ENCODE peak calls at places on chromosomes 2 and 18, in five cellular contexts. F is heart left ventricle, T is lung, M is neural progenitor cell, H is Panc1. B is an unnamed sample.

GRCh38 chr18:8176105-8176504 is 433.1 kb upstream of the RAB12 start:
- DNase-seq in F (no peak), T (no peak), M (no peak), H (no peak), B (no peak)

GRCh38 chr2:234556848-234557573 is 60.1 kb upstream of the ARL4C start:
- DNase-seq in F (no peak), T (no peak), M (no peak), H (no peak), B (no peak)

GRCh38 chr2:31221549-31221948 is 4.2 kb upstream of the CAPN14 start:
- DNase-seq in F (no peak), T (no peak), M (no peak), H (no peak), B (no peak)

GRCh38 chr18:5285326-5285725 is 10.2 kb downstream of the ZBTB14 start:
- DNase-seq in F (no peak), T (no peak), M (no peak), H (no peak), B (no peak)

GRCh38 chr2:121648206-121648605 is 1.1 kb downstream of the CLASP1 start:
- DNase-seq in F (no peak), T (no peak), M (no peak), H (no peak), B (peak)

GRCh38 chr2:179332903-179333302 is 68.3 kb upstream of the SESTD1 start:
- DNase-seq in F (no peak), T (no peak), M (no peak), H (no peak), B (no peak)

GRCh38 chr2:42713920-42714319 is 50.0 kb downstream of the OXER1 start:
- DNase-seq in F (no peak), T (no peak), M (no peak), H (no peak), B (no peak)

GRCh38 chr2:96240341-96241038 is 25.3 kb downstream of the TMEM127 start:
- DNase-seq in F (no peak), T (no peak), M (no peak), H (no peak), B (peak)

GRCh38 chr2:8488001-8488738 is 193.7 kb upstream of the ID2 start:
- DNase-seq in F (no peak), T (no peak), M (peak), H (no peak), B (no peak)

GRCh38 chr2:95063401-95063958 is 38.0 kb downstream of the MAL start:
- DNase-seq in F (no peak), T (no peak), M (no peak), H (no peak), B (no peak)

GRCh38 chr2:38722271-38723115 is 28.7 kb downstream of the SRSF7 start:
- DNase-seq in F (no peak), T (no peak), M (no peak), H (no peak), B (peak)

GRCh38 chr18:76530846-76531245 is 35.8 kb upstream of the ZNF516 start:
- DNase-seq in F (no peak), T (no peak), M (no peak), H (no peak), B (no peak)

GRCh38 chr2:10449838-10450691 is 1.9 kb upstream of the ODC1 start:
- DNase-seq in F (no peak), T (peak), M (no peak), H (no peak), B (no peak)

GRCh38 chr2:13006829-13007715 is 290.3 kb downstream of the TRIB2 start:
- DNase-seq in F (peak), T (peak), M (peak), H (peak), B (peak)

GRCh38 chr2:145638675-145639074 is 1118.8 kb upstream of the ZEB2 start:
- DNase-seq in F (no peak), T (no peak), M (no peak), H (no peak), B (no peak)
- TF ChIP-seq CTCF in F (no peak), T (no peak), M (peak), H (no peak), B (no peak)

GRCh38 chr2:183088061-183088460 is 9.5 kb downstream of the DUSP19 start:
- DNase-seq in F (no peak), T (no peak), M (no peak), H (no peak), B (no peak)

GRCh38 chr2:183091318-183091953 is 12.9 kb downstream of the DUSP19 start:
- DNase-seq in F (no peak), T (no peak), M (no peak), H (no peak), B (no peak)

GRCh38 chr2:183089192-183089851 is 10.8 kb downstream of the DUSP19 start:
- DNase-seq in F (no peak), T (no peak), M (no peak), H (no peak), B (no peak)

GRCh38 chr2:183091954-183092345 is 13.4 kb downstream of the DUSP19 start:
- DNase-seq in F (no peak), T (no peak), M (no peak), H (no peak), B (no peak)

DNA sequence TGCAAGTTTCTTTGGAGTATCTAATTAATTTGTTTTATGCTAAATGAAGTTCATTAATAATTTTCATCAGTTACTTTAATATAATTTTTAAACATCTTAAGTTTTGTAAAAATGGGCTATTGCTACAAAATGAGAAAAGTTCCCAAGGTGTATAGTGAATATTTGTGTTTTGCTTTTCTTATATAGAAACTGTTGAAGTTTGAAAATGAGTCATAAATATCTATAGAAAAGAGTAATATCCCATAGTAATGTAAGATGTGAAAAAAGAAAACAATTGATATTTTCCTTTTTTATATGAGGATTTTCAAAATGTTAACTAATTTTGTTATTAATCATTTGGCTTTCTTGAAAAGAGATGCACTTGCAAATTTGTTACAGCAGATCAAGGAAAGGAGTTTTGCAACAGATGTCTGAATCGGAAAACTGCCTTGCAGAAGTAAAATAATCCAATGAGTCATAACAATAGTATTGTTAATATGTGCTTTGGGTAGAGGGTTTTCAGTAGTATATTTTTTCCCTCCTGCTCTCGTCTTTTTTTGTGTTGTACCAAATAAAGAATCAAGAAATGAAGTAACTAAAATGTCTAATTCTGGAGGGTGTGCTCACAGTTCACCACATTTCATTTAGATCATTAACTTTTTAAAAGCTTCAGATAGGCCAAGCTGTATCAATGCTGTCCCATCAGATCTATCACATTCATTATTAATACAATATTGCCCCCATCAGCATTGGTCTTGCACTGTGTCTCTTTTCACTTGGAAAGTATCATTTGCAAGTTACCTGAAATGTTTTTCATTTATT is 15.5 kb downstream of the DUSP19 start:
- DNase-seq in F (no peak), T (no peak), M (no peak), H (no peak), B (no peak)
- TF ChIP-seq CTCF in F (no peak), T (no peak), M (no peak), H (no peak), B (no peak)

GRCh38 chr2:20972792-20973565 is 70.9 kb downstream of the APOB start:
- DNase-seq in F (no peak), T (no peak), M (no peak), H (no peak), B (no peak)
- TF ChIP-seq CTCF in F (no peak), T (no peak), M (no peak), H (no peak), B (no peak)

GRCh38 chr18:6682437-6683111 is 46.9 kb upstream of the ARHGAP28 start:
- DNase-seq in F (no peak), T (no peak), M (no peak), H (no peak), B (no peak)

GRCh38 chr18:6681331-6681875 is 48.1 kb upstream of the ARHGAP28 start:
- DNase-seq in F (no peak), T (no peak), M (no peak), H (no peak), B (no peak)

GRCh38 chr18:6679201-6679600 is 50.3 kb upstream of the ARHGAP28 start:
- DNase-seq in F (no peak), T (no peak), M (no peak), H (no peak), B (no peak)

DNA sequence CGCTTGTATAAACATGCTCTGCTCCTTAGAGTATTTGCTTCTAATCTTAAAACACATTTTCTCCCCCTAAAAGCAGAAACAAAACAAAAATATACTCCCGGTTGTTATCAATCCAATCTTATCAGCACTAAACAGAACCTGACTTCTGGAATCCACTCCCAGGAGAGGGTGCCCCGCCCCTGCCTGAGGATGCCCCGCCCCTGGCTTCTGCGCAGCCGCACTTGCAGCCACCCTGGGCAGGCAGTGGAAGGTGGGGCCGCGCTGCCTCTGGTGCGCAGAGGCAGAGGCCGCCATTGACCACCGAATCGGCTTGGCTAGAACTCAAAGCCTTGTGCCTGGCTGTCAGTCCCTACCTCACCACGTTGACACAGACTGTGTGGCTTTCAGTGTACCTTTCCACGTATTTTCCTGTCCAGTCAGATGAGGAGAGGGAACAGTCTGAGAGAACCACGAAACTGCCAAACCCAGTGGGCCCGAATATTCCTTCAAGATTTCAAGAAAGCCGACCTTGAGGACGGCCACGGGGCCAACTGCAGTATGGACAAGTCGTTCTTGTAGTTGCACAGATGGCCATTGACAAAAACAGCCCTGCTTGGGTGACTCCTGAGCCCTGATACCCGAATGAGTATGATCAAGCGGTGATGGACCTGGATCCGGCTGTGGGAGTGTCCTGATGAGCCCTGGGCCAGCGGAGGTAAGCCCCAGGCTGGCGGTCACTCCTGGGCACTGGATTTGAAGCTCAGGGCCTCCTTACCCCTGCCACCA is 46.2 kb upstream of the ARHGAP28 start:
- DNase-seq in F (no peak), T (peak), M (no peak), H (no peak), B (no peak)
- TF ChIP-seq CTCF in F (no peak), T (no peak), M (no peak), H (no peak), B (no peak)

GRCh38 chr2:20667531-20668401 is 822 bp downstream of the GDF7 start:
- DNase-seq in F (no peak), T (no peak), M (peak), H (no peak), B (no peak)

GRCh38 chr2:20665261-20666113 is 1.5 kb upstream of the GDF7 start:
- DNase-seq in F (no peak), T (no peak), M (peak), H (no peak), B (no peak)

GRCh38 chr2:20667151-20667530 is 197 bp downstream of the GDF7 start:
- DNase-seq in F (no peak), T (no peak), M (peak), H (no peak), B (no peak)

GRCh38 chr2:20666114-20666363 is 905 bp upstream of the GDF7 start:
- DNase-seq in F (no peak), T (no peak), M (no peak), H (no peak), B (no peak)

GRCh38 chr2:20666364-20667150 is at the start of gene GDF7:
- DNase-seq in F (peak), T (no peak), M (peak), H (no peak), B (no peak)
- TF ChIP-seq CTCF in F (peak), T (no peak), M (peak), H (peak), B (peak)

GRCh38 chr2:149383340-149383739 is 53.0 kb downstream of the LYPD6 start:
- DNase-seq in F (no peak), T (no peak), M (no peak), H (no peak), B (no peak)

GRCh38 chr2:149375801-149376349 is 45.5 kb downstream of the LYPD6 start:
- DNase-seq in F (no peak), T (no peak), M (peak), H (no peak), B (no peak)

GRCh38 chr2:149380205-149380604 is 49.8 kb downstream of the LYPD6 start:
- DNase-seq in F (no peak), T (no peak), M (no peak), H (no peak), B (no peak)
- TF ChIP-seq CTCF in F (no peak), T (no peak), M (no peak), H (no peak), B (no peak)

GRCh38 chr2:207529330-207530159 is at the start of gene CREB1:
- DNase-seq in F (peak), T (peak), M (peak), H (peak), B (peak)
- TF ChIP-seq CTCF in F (no peak), T (peak), M (no peak), H (no peak), B (no peak)

GRCh38 chr2:67854103-67854502 is 208.7 kb downstream of the C1D start:
- DNase-seq in F (no peak), T (no peak), M (no peak), H (no peak), B (no peak)

GRCh38 chr2:67857836-67858235 is 205.0 kb downstream of the C1D start:
- DNase-seq in F (no peak), T (no peak), M (no peak), H (no peak), B (no peak)

GRCh38 chr2:67851946-67852345 is 210.9 kb downstream of the C1D start:
- DNase-seq in F (no peak), T (no peak), M (no peak), H (no peak), B (no peak)

GRCh38 chr2:67856866-67857265 is 205.9 kb downstream of the C1D start:
- DNase-seq in F (no peak), T (no peak), M (no peak), H (no peak), B (no peak)

DNA sequence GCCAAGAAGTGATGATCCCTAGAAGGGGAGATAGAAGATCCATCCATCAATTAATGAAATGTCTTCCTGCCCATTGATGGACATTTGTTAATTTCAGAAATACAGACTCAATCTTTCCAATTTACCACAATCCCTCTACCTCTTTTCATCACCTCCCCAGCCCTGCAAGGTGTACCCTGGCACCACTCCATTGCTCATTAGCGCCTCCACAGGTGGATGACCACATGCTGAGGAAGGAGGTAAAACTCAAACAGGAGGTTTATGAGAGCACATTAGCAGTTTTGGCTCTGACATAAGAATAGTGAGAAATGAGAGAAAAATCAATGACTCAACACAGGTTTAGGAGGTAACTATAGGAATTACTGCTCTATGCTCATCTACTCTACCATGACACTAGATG is 208.0 kb downstream of the C1D start:
- DNase-seq in F (no peak), T (no peak), M (no peak), H (no peak), B (no peak)
- TF ChIP-seq CTCF in F (no peak), T (no peak), M (peak), H (peak), B (no peak)

GRCh38 chr2:217897816-217898806 is 104.7 kb downstream of the TNS1 start:
- DNase-seq in F (peak), T (peak), M (no peak), H (no peak), B (peak)

GRCh38 chr2:217900780-217901360 is 101.9 kb downstream of the TNS1 start:
- DNase-seq in F (peak), T (no peak), M (no peak), H (no peak), B (no peak)

GRCh38 chr2:217900010-217900779 is 102.6 kb downstream of the TNS1 start:
- DNase-seq in F (peak), T (peak), M (no peak), H (no peak), B (peak)

GRCh38 chr2:217901400-217901799 is 101.4 kb downstream of the TNS1 start:
- DNase-seq in F (no peak), T (no peak), M (no peak), H (no peak), B (no peak)

DNA sequence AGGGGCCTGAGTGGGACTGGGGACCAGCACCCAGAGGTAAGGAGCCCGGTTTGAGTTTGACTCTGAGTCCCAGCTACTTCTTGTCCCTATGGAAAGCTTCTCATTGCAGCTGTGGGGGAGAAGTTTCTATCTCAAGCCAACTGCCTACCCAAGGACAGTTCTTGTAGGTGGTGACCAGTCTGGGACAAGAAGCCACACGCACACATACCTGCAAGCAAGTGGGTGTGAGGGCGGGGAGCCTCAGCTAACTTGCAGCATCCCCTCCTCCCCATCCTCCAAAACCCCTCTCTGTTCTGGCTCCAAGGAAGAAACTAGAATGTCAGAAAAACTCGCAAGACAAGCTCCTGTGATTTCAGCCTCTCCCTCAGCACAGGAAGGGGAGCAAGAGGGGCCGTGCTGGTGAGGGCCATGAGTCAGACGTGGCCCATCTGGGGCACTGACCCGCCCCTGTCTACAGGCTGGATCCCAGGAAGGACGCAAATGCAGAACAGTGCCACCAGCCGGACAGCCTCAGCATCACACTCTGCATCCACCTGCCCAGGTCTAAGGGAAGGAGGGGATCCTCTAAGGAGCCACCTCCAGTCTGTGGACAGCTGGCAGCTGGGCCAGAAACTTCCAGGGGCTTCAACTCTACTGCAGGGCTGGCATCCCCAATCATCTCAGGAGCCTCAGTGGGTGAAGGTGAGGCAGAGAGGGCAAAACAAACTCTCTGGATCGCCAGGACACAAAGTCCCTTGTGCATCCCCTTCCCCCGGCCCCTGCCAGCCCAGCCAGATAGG is 103.4 kb downstream of the TNS1 start:
- DNase-seq in F (peak), T (peak), M (peak), H (no peak), B (peak)
- TF ChIP-seq CTCF in F (peak), T (peak), M (peak), H (peak), B (peak)

GRCh38 chr2:102615620-102616436 is 3.5 kb upstream of the SLC9A2 start:
- DNase-seq in F (peak), T (peak), M (peak), H (peak), B (peak)
- TF ChIP-seq CTCF in F (peak), T (peak), M (peak), H (peak), B (peak)